ENCODE peak calls at places on chromosome 6, in four cellular contexts. One of them, this sample, is unnamed.

GRCh38 chr6:106973841-106974336 is 640 bp downstream of the CD24 start:
- DNase-seq in HepG2: no peak
- DNase-seq in GM12878: no peak
- DNase-seq in K562: no peak
- DNase-seq in this sample: peak; percentile 33

GRCh38 chr6:108114861-108115597 is 40.5 kb upstream of the OSTM1 start:
- DNase-seq in HepG2: no peak
- DNase-seq in GM12878: no peak
- DNase-seq in K562: no peak
- DNase-seq in this sample: peak; percentile 74

GRCh38 chr6:136655251-136656014 is 105.2 kb upstream of the MAP7 start:
- DNase-seq in HepG2: no peak
- DNase-seq in GM12878: no peak
- DNase-seq in K562: no peak
- DNase-seq in this sample: no peak

GRCh38 chr6:165055231-165055630 is 254.2 kb downstream of the C6orf118 start:
- DNase-seq in HepG2: no peak
- DNase-seq in GM12878: no peak
- DNase-seq in K562: no peak
- DNase-seq in this sample: no peak

GRCh38 chr6:435442-436307 is 44.1 kb downstream of the IRF4 start:
- DNase-seq in HepG2: no peak
- DNase-seq in GM12878: no peak
- DNase-seq in K562: no peak
- DNase-seq in this sample: no peak

GRCh38 chr6:139433647-139434419 is 59.4 kb upstream of the CITED2 start:
- DNase-seq in HepG2: peak; percentile 11
- DNase-seq in GM12878: no peak
- DNase-seq in K562: no peak
- DNase-seq in this sample: no peak

GRCh38 chr6:35177139-35177538 is 36.0 kb upstream of the TCP11 start:
- DNase-seq in HepG2: no peak
- DNase-seq in GM12878: no peak
- DNase-seq in K562: peak; percentile 70
- DNase-seq in this sample: no peak

GRCh38 chr6:37074053-37074827 is 68.8 kb downstream of the FGD2 start:
- DNase-seq in HepG2: no peak
- DNase-seq in GM12878: no peak
- DNase-seq in K562: no peak
- DNase-seq in this sample: no peak

GRCh38 chr6:25041676-25042598 is 106.2 kb upstream of the RIPOR2 start:
- DNase-seq in HepG2: no peak
- DNase-seq in GM12878: no peak
- DNase-seq in K562: no peak
- DNase-seq in this sample: no peak
- TF ChIP-seq NR2C2 in HepG2: no peak
- TF ChIP-seq NR2C2 in GM12878: no peak
- TF ChIP-seq NR2C2 in K562: no peak
- TF ChIP-seq NR2C2 in this sample: no peak

GRCh38 chr6:159074120-159074684 is 29.4 kb upstream of the TAGAP start:
- DNase-seq in HepG2: no peak
- DNase-seq in GM12878: no peak
- DNase-seq in K562: peak; percentile 59
- DNase-seq in this sample: no peak
- TF ChIP-seq USF2 in HepG2: peak; percentile 85
- TF ChIP-seq USF2 in GM12878: peak; percentile 97
- TF ChIP-seq USF2 in K562: peak; percentile 98
- TF ChIP-seq USF2 in this sample: peak; percentile 98

GRCh38 chr6:169561665-169562064 is 140.2 kb downstream of the WDR27 start:
- DNase-seq in HepG2: no peak
- DNase-seq in GM12878: no peak
- DNase-seq in K562: no peak
- DNase-seq in this sample: no peak

GRCh38 chr6:169556758-169557505 is 144.9 kb downstream of the WDR27 start:
- DNase-seq in HepG2: no peak
- DNase-seq in GM12878: peak; percentile 61
- DNase-seq in K562: no peak
- DNase-seq in this sample: no peak

GRCh38 chr6:169559001-169559441 is 142.8 kb downstream of the WDR27 start:
- DNase-seq in HepG2: no peak
- DNase-seq in GM12878: no peak
- DNase-seq in K562: no peak
- DNase-seq in this sample: no peak

GRCh38 chr6:169557887-169558286 is 143.9 kb downstream of the WDR27 start:
- DNase-seq in HepG2: no peak
- DNase-seq in GM12878: no peak
- DNase-seq in K562: no peak
- DNase-seq in this sample: no peak

DNA sequence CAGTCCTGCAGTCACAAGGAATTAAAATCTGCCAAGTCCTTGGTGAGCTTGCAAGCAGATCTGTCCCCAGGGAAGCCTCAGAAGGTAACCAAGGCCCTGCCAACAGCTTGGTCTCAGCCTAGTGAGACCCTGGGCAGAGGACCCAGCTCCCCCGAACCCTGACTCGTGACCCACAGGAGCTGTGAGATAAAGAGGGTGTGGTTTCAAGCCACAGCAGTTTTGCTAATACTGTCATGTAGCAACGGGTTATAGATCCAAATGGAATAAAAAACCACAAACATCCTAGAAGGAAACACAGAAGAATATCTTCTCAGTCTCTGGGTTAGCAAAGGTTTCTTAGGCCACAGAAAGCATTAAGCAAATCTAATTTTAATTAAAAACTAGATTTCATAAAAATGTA is 145.6 kb downstream of the WDR27 start:
- DNase-seq in HepG2: no peak
- DNase-seq in GM12878: no peak
- DNase-seq in K562: no peak
- DNase-seq in this sample: no peak
- TF ChIP-seq CREB1 in HepG2: no peak
- TF ChIP-seq CREB1 in GM12878: no peak
- TF ChIP-seq CREB1 in K562: no peak
- TF ChIP-seq CREB1 in this sample: no peak

DNA sequence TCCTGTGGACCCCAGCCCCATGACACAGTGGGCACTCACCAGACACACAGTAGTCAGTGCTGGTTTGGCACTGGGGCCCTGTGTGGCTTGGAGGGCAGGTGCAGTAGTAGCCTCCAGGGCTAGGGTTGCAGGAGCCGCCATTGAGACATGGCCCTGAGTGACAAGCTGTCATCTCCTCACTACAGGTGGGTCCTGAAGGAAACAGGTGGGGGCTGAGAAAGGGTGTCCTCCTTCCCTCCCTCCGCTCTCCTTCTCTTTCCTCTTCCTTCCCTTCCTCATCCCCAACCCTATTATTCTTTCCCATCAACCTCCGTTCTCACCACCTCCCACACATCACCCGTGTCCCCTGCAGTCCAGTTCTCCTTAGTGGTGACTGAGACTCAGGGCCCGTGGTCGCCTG is 10.2 kb downstream of the NOTCH4 start:
- DNase-seq in HepG2: no peak
- DNase-seq in GM12878: no peak
- DNase-seq in K562: no peak
- DNase-seq in this sample: no peak
- TF ChIP-seq NR2C2 in HepG2: no peak
- TF ChIP-seq NR2C2 in GM12878: no peak
- TF ChIP-seq NR2C2 in K562: no peak
- TF ChIP-seq NR2C2 in this sample: no peak

DNA sequence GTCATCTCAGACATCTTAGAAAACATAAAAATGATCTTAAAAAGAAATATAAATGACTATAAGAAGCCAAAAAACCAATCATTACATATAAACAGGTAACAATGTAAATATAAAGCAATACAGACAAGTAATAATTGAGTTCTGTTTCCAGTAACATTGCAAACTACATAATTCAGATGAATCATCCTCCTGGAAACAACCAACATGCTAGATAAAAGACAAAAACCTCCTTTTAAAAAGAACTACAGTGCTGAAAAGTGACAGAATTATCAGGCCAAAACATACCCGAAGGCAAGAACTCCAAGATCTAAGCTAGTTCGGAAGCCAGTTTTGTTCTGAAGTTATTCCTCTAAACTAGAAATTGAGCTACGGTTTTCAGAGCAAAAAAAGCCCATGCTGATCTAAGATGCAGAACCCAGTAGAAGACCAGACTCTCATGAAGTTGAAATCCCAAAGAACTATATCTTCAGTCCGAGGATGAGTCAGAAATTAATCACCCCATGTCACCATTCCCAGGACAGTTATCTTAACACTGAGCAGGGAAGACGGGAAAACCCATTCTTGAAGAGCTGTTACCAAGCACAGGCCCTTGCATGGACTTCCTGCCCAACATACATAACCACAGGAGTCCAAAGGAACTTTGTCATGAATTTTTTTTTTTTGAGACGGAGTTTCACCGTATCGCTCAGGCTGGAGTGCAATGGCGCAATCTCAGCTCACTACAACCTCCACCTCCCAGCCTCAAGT is 9.8 kb downstream of the PGM3 start:
- DNase-seq in HepG2: no peak
- DNase-seq in GM12878: no peak
- DNase-seq in K562: no peak
- DNase-seq in this sample: no peak
- TF ChIP-seq USF2 in HepG2: no peak
- TF ChIP-seq USF2 in GM12878: no peak
- TF ChIP-seq USF2 in K562: no peak
- TF ChIP-seq USF2 in this sample: no peak

GRCh38 chr6:11179978-11180303 is 52.5 kb downstream of the NEDD9 start:
- DNase-seq in HepG2: no peak
- DNase-seq in GM12878: no peak
- DNase-seq in K562: no peak
- DNase-seq in this sample: no peak
- TF ChIP-seq CREB1 in HepG2: no peak
- TF ChIP-seq CREB1 in GM12878: no peak
- TF ChIP-seq CREB1 in K562: no peak
- TF ChIP-seq CREB1 in this sample: no peak

DNA sequence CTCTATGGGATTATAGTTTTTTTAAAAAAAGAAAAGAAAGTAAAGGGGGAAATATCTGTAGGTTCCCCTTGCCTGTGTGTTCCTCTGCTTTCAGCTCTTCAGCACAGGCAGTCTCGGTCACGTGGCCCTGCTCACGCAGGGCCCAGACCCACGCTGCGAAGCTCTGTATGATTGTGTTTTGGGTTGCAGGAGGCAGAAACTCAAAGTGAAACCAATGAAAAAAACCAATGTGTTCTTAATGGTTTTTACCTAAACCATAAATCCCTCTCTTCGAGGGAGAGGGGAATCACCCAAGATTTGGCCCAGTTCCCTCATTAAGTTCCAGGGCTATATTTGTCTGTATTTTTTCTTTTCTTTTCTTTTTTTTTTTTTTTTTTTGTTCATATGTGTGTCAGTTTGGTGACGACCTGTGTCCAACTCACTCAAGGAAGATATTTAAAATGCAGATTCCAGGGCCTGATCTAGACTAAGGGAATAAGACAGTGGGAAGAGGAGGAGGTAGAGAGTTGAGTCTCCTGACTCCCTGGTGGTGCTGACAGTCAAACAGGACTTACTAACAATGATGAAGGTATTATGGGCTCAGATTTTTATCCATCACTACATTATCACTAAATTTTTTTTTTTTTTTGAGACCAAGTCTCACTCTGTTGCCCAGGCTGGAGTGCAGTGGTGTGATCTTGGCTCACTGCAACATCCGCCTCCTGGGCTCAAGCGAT is 33.8 kb upstream of the RREB1 start:
- DNase-seq in HepG2: no peak
- DNase-seq in GM12878: peak; percentile 92
- DNase-seq in K562: no peak
- DNase-seq in this sample: no peak
- TF ChIP-seq NR2C2 in HepG2: no peak
- TF ChIP-seq NR2C2 in GM12878: no peak
- TF ChIP-seq NR2C2 in K562: no peak
- TF ChIP-seq NR2C2 in this sample: no peak

GRCh38 chr6:148720371-148720770 is 26.5 kb upstream of the UST start:
- DNase-seq in HepG2: no peak
- DNase-seq in GM12878: no peak
- DNase-seq in K562: no peak
- DNase-seq in this sample: no peak
- TF ChIP-seq USF2 in HepG2: no peak
- TF ChIP-seq USF2 in GM12878: no peak
- TF ChIP-seq USF2 in K562: no peak
- TF ChIP-seq USF2 in this sample: no peak

GRCh38 chr6:162974685-162975084 is 246.9 kb downstream of the PACRG start:
- DNase-seq in HepG2: no peak
- DNase-seq in GM12878: no peak
- DNase-seq in K562: no peak
- DNase-seq in this sample: no peak
- TF ChIP-seq CREB1 in HepG2: no peak
- TF ChIP-seq CREB1 in GM12878: no peak
- TF ChIP-seq CREB1 in K562: no peak
- TF ChIP-seq CREB1 in this sample: no peak